ENCODE peak calls at places on chromosomes 1 and 21, in seven cellular contexts. O, A, S, H, R, F and U are unnamed samples.

GRCh38 chr1:44250113-44250781 is 37.0 kb downstream of the DMAP1 start:
- DNase-seq in O (no peak), A (no peak), S (no peak), H (no peak), R (no peak), F (no peak), U (no peak)

GRCh38 chr1:169793730-169794129 is 977 bp downstream of the METTL18 start:
- DNase-seq in O (no peak), A (no peak), S (no peak), H (no peak), R (no peak), F (no peak), U (no peak)

GRCh38 chr1:115748396-115749130 is 20.0 kb downstream of the CASQ2 start:
- DNase-seq in O (peak), A (peak), S (no peak), H (peak), R (no peak), F (no peak), U (peak)

GRCh38 chr1:63730211-63730610 is 43.6 kb upstream of the ROR1 start:
- DNase-seq in O (no peak), A (no peak), S (no peak), H (peak), R (peak), F (no peak), U (peak)

GRCh38 chr21:15620892-15621291 is 108.9 kb upstream of the USP25 start:
- DNase-seq in O (no peak), A (no peak), S (no peak), H (no peak), R (no peak), F (no peak), U (no peak)

GRCh38 chr1:225559902-225560301 is 93.0 kb downstream of the ENAH start:
- DNase-seq in O (no peak), A (no peak), S (no peak), H (no peak), R (no peak), F (no peak), U (no peak)

GRCh38 chr1:116064616-116065015 is 46.6 kb upstream of the MAB21L3 start:
- DNase-seq in O (peak), A (no peak), S (no peak), H (peak), R (no peak), F (no peak), U (peak)

GRCh38 chr1:183025782-183026774 is 2.9 kb downstream of the LAMC1 start:
- DNase-seq in O (peak), A (no peak), S (no peak), H (peak), R (no peak), F (no peak), U (no peak)

GRCh38 chr1:58932820-58933598 is 149.2 kb upstream of the JUN start:
- DNase-seq in O (peak), A (no peak), S (no peak), H (peak), R (peak), F (no peak), U (peak)

GRCh38 chr1:64082459-64082858 is 121.0 kb upstream of the UBE2U start:
- DNase-seq in O (peak), A (peak), S (no peak), H (peak), R (no peak), F (no peak), U (peak)

GRCh38 chr21:41483973-41484372 is 24.0 kb downstream of the TMPRSS2 start:
- DNase-seq in O (no peak), A (no peak), S (no peak), H (no peak), R (no peak), F (no peak), U (no peak)

GRCh38 chr21:46060596-46061061 is 37.3 kb upstream of the COL6A2 start:
- DNase-seq in O (peak), A (peak), S (no peak), H (peak), R (no peak), F (no peak), U (peak)

GRCh38 chr1:215631489-215631888 is 64.4 kb downstream of the KCTD3 start:
- DNase-seq in O (peak), A (peak), S (no peak), H (peak), R (no peak), F (no peak), U (peak)

GRCh38 chr1:20124451-20125057 is 5.2 kb upstream of the PLA2G2D start:
- DNase-seq in O (peak), A (no peak), S (no peak), H (peak), R (peak), F (peak), U (peak)

GRCh38 chr1:175822575-175822974 is 79.2 kb upstream of the TNR start:
- DNase-seq in O (no peak), A (no peak), S (no peak), H (peak), R (no peak), F (no peak), U (peak)

GRCh38 chr21:15027056-15027455 is 37.7 kb downstream of the NRIP1 start:
- DNase-seq in O (no peak), A (no peak), S (no peak), H (no peak), R (no peak), F (no peak), U (no peak)

GRCh38 chr1:169676001-169676400 is 35.4 kb downstream of the SELL start:
- DNase-seq in O (peak), A (no peak), S (no peak), H (peak), R (no peak), F (no peak), U (peak)